ENCODE peak calls at places on chromosome 14, in ten cellular contexts. F, O, C, T, N, U, L, M, S and H are unnamed samples.

GRCh38 chr14:71595441-71595840 is 336.8 kb upstream of the RGS6 start:
- DNase-seq in N (no peak), M (no peak), L (no peak), F (no peak), U (no peak), T (no peak), S (no peak), O (no peak), C (no peak), H (no peak)

GRCh38 chr14:33081259-33081658 is 142.6 kb downstream of the NPAS3 start:
- DNase-seq in M (peak; percentile 17), T (no peak), F (no peak), S (no peak), O (no peak), U (no peak), N (no peak), L (no peak), C (peak; percentile 71), H (no peak)

GRCh38 chr14:52068741-52069616 is at the start of gene NID2:
- DNase-seq in C (no peak), L (no peak), U (peak; percentile 96), O (peak; percentile 96), S (peak; percentile 30), T (peak; percentile 91), M (no peak), N (peak; percentile 41), F (no peak), H (peak; percentile 80)

GRCh38 chr14:69101331-69101826 is 51.5 kb downstream of the DCAF5 start:
- DNase-seq in T (no peak), C (no peak), U (peak; percentile 79), L (no peak), M (no peak), S (peak; percentile 22), O (peak; percentile 95), N (no peak), F (no peak), H (no peak)

GRCh38 chr14:52918486-52918885 is 32.4 kb downstream of the FERMT2 start:
- DNase-seq in F (peak; percentile 91), L (peak; percentile 10), U (peak; percentile 75), C (no peak), N (peak; percentile 33), S (no peak), M (no peak), T (no peak), O (peak; percentile 85), H (peak; percentile 66)

GRCh38 chr14:25150934-25151790 is 101.2 kb upstream of the STXBP6 start:
- DNase-seq in N (no peak), F (no peak), S (peak; percentile 29), L (no peak), T (no peak), O (peak; percentile 75), U (peak; percentile 68), C (peak; percentile 65), M (peak; percentile 84), H (no peak)

GRCh38 chr14:101072945-101073597 is 169.5 kb upstream of the RTL1 start:
- DNase-seq in S (no peak), L (no peak), T (peak; percentile 76), C (peak; percentile 40), O (peak; percentile 95), U (peak; percentile 83), F (peak; percentile 91), N (no peak), M (no peak), H (no peak)

GRCh38 chr14:51547260-51547659 is 104.5 kb upstream of the FRMD6 start:
- DNase-seq in S (no peak), U (no peak), T (no peak), L (no peak), O (peak; percentile 99), M (no peak), F (peak; percentile 99), N (no peak), C (no peak), H (no peak)

GRCh38 chr14:28751467-28752058 is 15.0 kb upstream of the FOXG1 start:
- DNase-seq in L (no peak), U (peak; percentile 74), S (peak; percentile 38), N (no peak), M (peak; percentile 65), C (peak; percentile 91), T (no peak), F (no peak), O (peak; percentile 78), H (no peak)

GRCh38 chr14:85359505-85359904 is 170.4 kb upstream of the FLRT2 start:
- DNase-seq in T (no peak), S (no peak), M (no peak), N (no peak), L (no peak), C (no peak), U (no peak), O (no peak), F (no peak), H (no peak)

GRCh38 chr14:93430889-93431670 is at the start of gene UNC79:
- DNase-seq in C (peak; percentile 93), S (peak; percentile 84), F (no peak), L (no peak), M (peak; percentile 72), N (no peak), U (peak; percentile 49), O (peak; percentile 18), T (peak; percentile 68), H (no peak)

GRCh38 chr14:106051790-106052189 is 525.4 kb downstream of the TMEM121 start:
- DNase-seq in C (no peak), S (no peak), F (no peak), O (no peak), L (no peak), T (no peak), N (no peak), U (no peak), M (no peak), H (no peak)

GRCh38 chr14:106691601-106692291 is 1165.4 kb downstream of the TMEM121 start:
- DNase-seq in L (peak; percentile 39), U (peak; percentile 45), T (peak; percentile 71), F (no peak), M (no peak), S (no peak), N (peak; percentile 68), C (no peak), O (no peak), H (peak; percentile 76)